ENCODE peak calls at places on chromosome 21, in six cellular contexts. Z is dorsolateral prefrontal cortex; C is CD8-positive, alpha-beta T cell; D is lower lobe of right lung; P is osteocyte; U is thoracic aorta. R is an unnamed sample.

GRCh38 chr21:15430577-15430976 is 299.2 kb upstream of the USP25 start:
- DNase-seq in Z (no peak), C (no peak), D (no peak), P (no peak), U (no peak), R (no peak)

GRCh38 chr21:14358775-14359174 is 24.2 kb downstream of the HSPA13 start:
- DNase-seq in Z (no peak), C (no peak), D (no peak), P (no peak), U (no peak), R (no peak)

GRCh38 chr21:39016740-39017315 is 166.4 kb downstream of the PSMG1 start:
- DNase-seq in Z (peak; percentile 21), C (no peak), D (peak; percentile 72), P (no peak), U (no peak), R (no peak)

GRCh38 chr21:28884976-28885852 is 107.5 kb downstream of the LTN1 start:
- DNase-seq in Z (peak; percentile 86), C (peak; percentile 89), D (peak; percentile 93), P (peak; percentile 95), U (peak; percentile 78), R (peak; percentile 45)

GRCh38 chr21:39181205-39181818 is 1.9 kb downstream of the PSMG1 start:
- DNase-seq in Z (no peak), C (no peak), D (no peak), P (no peak), U (no peak), R (no peak)

GRCh38 chr21:38562182-38562581 is 63.9 kb upstream of the ERG start:
- DNase-seq in Z (no peak), C (no peak), D (no peak), P (no peak), U (no peak), R (no peak)

GRCh38 chr21:33124879-33125278 is 54.9 kb downstream of the OLIG1 start:
- DNase-seq in Z (no peak), C (no peak), D (no peak), P (no peak), U (no peak), R (no peak)

GRCh38 chr21:33300701-33301631 is 23.8 kb upstream of the IFNAR1 start:
- DNase-seq in Z (no peak), C (no peak), D (no peak), P (no peak), U (no peak), R (no peak)

GRCh38 chr21:15063821-15064575 is 802 bp downstream of the NRIP1 start:
- DNase-seq in Z (no peak), C (no peak), D (peak; percentile 70), P (peak; percentile 86), U (no peak), R (no peak)

GRCh38 chr21:18144341-18144740 is 100.3 kb upstream of the CHODL start:
- DNase-seq in Z (no peak), C (no peak), D (no peak), P (no peak), U (no peak), R (no peak)

GRCh38 chr21:45436371-45437040 is 31.5 kb downstream of the COL18A1 start:
- DNase-seq in Z (no peak), C (no peak), D (no peak), P (no peak), U (no peak), R (no peak)

GRCh38 chr21:38319781-38320180 is 63.0 kb downstream of the KCNJ15 start:
- DNase-seq in Z (no peak), C (no peak), D (no peak), P (no peak), U (no peak), R (no peak)

GRCh38 chr21:32481875-32482408 is 69.4 kb downstream of the EVA1C start:
- DNase-seq in Z (no peak), C (no peak), D (no peak), P (no peak), U (no peak), R (no peak)

GRCh38 chr21:33419538-33420123 is 16.4 kb downstream of the IFNGR2 start:
- DNase-seq in Z (no peak), C (no peak), D (peak; percentile 58), P (no peak), U (no peak), R (no peak)

GRCh38 chr21:38377165-38378093 is 120.6 kb downstream of the KCNJ15 start:
- DNase-seq in Z (no peak), C (no peak), D (no peak), P (no peak), U (no peak), R (no peak)

GRCh38 chr21:45963225-45963555 is 18.4 kb upstream of the COL6A1 start:
- DNase-seq in Z (no peak), C (no peak), D (no peak), P (no peak), U (no peak), R (no peak)

GRCh38 chr21:33754493-33754892 is 112.2 kb downstream of the ITSN1 start:
- DNase-seq in Z (no peak), C (no peak), D (no peak), P (no peak), U (no peak), R (no peak)

GRCh38 chr21:21247441-21247840 is 249.2 kb downstream of the NCAM2 start:
- DNase-seq in Z (no peak), C (no peak), D (no peak), P (no peak), U (no peak), R (no peak)
- TF ChIP-seq CTCF in Z (no peak), C (no peak), D (no peak), P (no peak), U (no peak), R (no peak)

DNA sequence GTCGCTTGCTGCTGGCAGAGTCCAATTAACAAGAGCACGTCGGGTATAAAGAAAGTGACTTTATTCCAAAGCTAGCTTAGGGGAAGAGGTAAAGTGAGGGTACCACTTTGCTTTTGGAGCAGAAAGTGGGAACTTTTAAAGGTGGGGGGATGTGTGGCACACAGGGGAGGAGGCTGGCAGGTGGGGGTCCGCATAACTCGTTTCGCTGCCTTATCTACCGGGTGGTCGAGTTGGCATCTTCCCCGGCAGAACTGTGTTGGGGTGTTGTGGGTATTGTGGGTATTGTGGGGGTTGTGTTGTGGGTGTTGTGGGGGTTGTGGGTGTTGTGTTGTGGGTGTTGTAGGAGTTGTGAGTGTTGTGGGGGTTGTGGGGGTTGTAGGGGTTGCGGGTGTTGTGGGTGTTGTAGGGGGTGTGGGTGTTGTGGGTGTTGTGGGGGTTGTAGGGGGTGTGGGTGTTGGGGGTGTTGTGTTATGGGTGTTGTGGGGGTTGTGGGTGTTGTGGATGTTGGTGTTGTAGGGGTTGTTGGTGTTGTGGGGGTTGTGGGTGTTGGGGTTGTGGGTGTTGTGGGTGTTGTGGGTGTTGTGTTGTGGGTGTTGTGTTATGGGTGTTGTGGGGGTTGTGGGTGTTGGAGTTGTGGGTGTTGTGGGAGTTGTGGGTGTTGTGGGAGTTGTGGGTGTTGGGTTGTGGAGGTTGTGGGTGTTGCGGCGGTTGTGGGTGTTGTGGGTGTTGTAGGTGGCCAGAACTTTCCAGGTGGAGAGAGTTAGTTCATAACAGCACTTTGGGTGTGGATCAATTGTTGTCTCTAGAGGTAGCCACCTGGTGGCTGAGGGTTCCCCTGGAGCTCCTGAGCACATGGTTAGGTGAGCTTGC is 52.7 kb downstream of the AGPAT3 start:
- DNase-seq in Z (no peak), C (no peak), D (peak; percentile 32), P (no peak), U (no peak), R (no peak)
- TF ChIP-seq CTCF in Z (no peak), C (no peak), D (no peak), P (no peak), U (no peak), R (peak; percentile 9)

GRCh38 chr21:34889537-34890257 is 159.4 kb downstream of the RUNX1 start:
- DNase-seq in Z (no peak), C (peak; percentile 60), D (peak; percentile 89), P (peak; percentile 93), U (no peak), R (no peak)

GRCh38 chr21:34890258-34890723 is 158.8 kb downstream of the RUNX1 start:
- DNase-seq in Z (no peak), C (no peak), D (no peak), P (no peak), U (no peak), R (no peak)

GRCh38 chr21:34891610-34891943 is 157.5 kb downstream of the RUNX1 start:
- DNase-seq in Z (no peak), C (no peak), D (no peak), P (no peak), U (no peak), R (no peak)

GRCh38 chr21:34892196-34892595 is 156.9 kb downstream of the RUNX1 start:
- DNase-seq in Z (no peak), C (no peak), D (no peak), P (no peak), U (no peak), R (no peak)

GRCh38 chr21:34890724-34891609 is 158.1 kb downstream of the RUNX1 start:
- DNase-seq in Z (no peak), C (no peak), D (peak; percentile 59), P (no peak), U (no peak), R (no peak)
- TF ChIP-seq CTCF in Z (no peak), C (no peak), D (no peak), P (no peak), U (no peak), R (no peak)

DNA sequence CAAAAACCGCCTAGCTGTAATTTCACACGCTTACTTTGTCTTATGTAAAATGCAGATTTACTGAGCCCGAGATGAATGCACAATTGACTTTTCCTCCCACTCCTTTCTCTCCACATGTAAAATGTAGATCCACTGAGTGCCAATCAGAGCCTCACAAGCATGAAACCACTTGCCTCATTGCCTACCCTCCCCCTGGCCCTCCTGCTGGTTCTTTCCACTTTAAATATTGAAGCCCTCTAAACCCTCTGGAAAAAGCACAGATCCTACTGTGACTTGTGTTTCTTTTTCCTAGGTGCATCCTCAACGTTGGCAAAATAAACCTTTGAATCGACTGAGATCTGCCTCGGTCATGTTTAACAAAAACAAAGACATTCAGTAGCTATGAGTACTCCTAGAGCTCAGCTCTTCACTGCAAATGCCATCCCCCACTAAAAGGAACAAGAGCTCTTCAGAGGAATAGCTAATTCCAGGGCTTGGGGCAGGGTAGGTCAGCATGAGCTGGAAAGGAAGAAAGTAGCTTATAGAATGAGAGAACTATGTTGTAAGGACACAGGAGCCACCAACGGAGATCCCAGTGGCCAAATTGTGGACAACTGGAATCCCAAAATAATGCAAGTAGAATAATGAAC is 365.5 kb upstream of the RUNX1 start:
- DNase-seq in Z (no peak), C (no peak), D (no peak), P (no peak), U (no peak), R (no peak)
- TF ChIP-seq CTCF in Z (no peak), C (no peak), D (no peak), P (no peak), U (no peak), R (no peak)

DNA sequence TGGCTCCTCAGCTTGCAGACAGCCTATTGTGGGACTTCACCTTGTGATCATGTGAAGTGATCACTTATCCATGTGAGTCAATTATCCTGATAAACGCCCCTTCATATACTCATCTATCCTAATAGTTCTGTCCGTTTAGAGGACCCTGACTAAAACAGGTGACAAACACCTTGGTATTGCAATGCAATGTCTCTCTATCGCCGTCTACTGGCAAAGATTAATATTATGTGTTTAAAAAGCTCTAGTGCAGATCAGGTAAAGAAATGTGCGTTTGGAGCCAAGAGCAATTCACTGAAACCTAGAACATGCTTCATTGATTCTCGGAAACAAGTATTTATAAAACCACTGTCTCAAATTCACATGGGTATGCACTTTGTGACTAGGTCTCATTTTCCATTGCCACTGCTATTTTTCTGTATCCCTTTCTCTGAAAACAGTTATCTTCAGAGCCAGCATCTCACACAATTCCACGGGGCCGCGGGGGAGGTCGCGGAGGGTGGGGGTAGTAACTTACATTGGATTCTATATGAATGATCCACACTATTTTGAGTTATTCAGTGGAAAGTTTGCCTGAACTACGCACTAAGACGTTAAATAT is 554.6 kb upstream of the NCAM2 start:
- DNase-seq in Z (no peak), C (no peak), D (no peak), P (no peak), U (no peak), R (no peak)
- TF ChIP-seq CTCF in Z (peak; percentile 33), C (no peak), D (peak; percentile 36), P (peak; percentile 57), U (no peak), R (peak; percentile 51)